ENCODE peak calls at places on chromosome 12, in ten cellular contexts. One of them, this sample, is unnamed.

GRCh38 chr12:60072911-60073310 is 477.1 kb downstream of the SLC16A7 start:
- DNase-seq in stimulated activated CD4-positive, alpha-beta T cell treated with anti-CD3 and anti-CD28 coated beads, Interleukin-4, amount 100 ng/mL, for 4 hours: no peak
- DNase-seq in fibroblast of the aortic adventitia: peak; percentile 55
- DNase-seq in activated CD8-positive, alpha-beta memory T cell treated with anti-CD3 and anti-CD28 coated beads for 24 hours: no peak
- DNase-seq in GDM1: no peak
- DNase-seq in A549: no peak
- DNase-seq in lung: no peak
- DNase-seq in heart right ventricle: no peak
- DNase-seq in fibroblast of pulmonary artery: peak; percentile 6
- DNase-seq in activated CD4-positive, alpha-beta T cell treated with anti-CD3 and anti-CD28 coated beads for 48 hours: no peak
- DNase-seq in this sample: no peak

GRCh38 chr12:52222692-52223091 is 10.4 kb upstream of the KRT7 start:
- DNase-seq in stimulated activated CD4-positive, alpha-beta T cell treated with anti-CD3 and anti-CD28 coated beads, Interleukin-4, amount 100 ng/mL, for 4 hours: no peak
- DNase-seq in fibroblast of the aortic adventitia: no peak
- DNase-seq in activated CD8-positive, alpha-beta memory T cell treated with anti-CD3 and anti-CD28 coated beads for 24 hours: no peak
- DNase-seq in GDM1: no peak
- DNase-seq in A549: no peak
- DNase-seq in lung: no peak
- DNase-seq in heart right ventricle: no peak
- DNase-seq in fibroblast of pulmonary artery: no peak
- DNase-seq in activated CD4-positive, alpha-beta T cell treated with anti-CD3 and anti-CD28 coated beads for 48 hours: no peak
- DNase-seq in this sample: no peak

GRCh38 chr12:32134144-32134888 is 27.7 kb downstream of the BICD1 start:
- DNase-seq in stimulated activated CD4-positive, alpha-beta T cell treated with anti-CD3 and anti-CD28 coated beads, Interleukin-4, amount 100 ng/mL, for 4 hours: peak; percentile 16
- DNase-seq in fibroblast of the aortic adventitia: peak; percentile 72
- DNase-seq in activated CD8-positive, alpha-beta memory T cell treated with anti-CD3 and anti-CD28 coated beads for 24 hours: peak; percentile 67
- DNase-seq in GDM1: peak; percentile 8
- DNase-seq in A549: no peak
- DNase-seq in lung: no peak
- DNase-seq in heart right ventricle: no peak
- DNase-seq in fibroblast of pulmonary artery: peak; percentile 59
- DNase-seq in activated CD4-positive, alpha-beta T cell treated with anti-CD3 and anti-CD28 coated beads for 48 hours: peak; percentile 81
- DNase-seq in this sample: no peak

GRCh38 chr12:55034218-55034617 is 14.4 kb downstream of the NEUROD4 start:
- DNase-seq in stimulated activated CD4-positive, alpha-beta T cell treated with anti-CD3 and anti-CD28 coated beads, Interleukin-4, amount 100 ng/mL, for 4 hours: no peak
- DNase-seq in fibroblast of the aortic adventitia: no peak
- DNase-seq in activated CD8-positive, alpha-beta memory T cell treated with anti-CD3 and anti-CD28 coated beads for 24 hours: no peak
- DNase-seq in GDM1: no peak
- DNase-seq in A549: no peak
- DNase-seq in lung: no peak
- DNase-seq in heart right ventricle: no peak
- DNase-seq in fibroblast of pulmonary artery: no peak
- DNase-seq in activated CD4-positive, alpha-beta T cell treated with anti-CD3 and anti-CD28 coated beads for 48 hours: no peak
- DNase-seq in this sample: no peak

GRCh38 chr12:121843236-121843982 is 15.2 kb downstream of the HPD start:
- DNase-seq in stimulated activated CD4-positive, alpha-beta T cell treated with anti-CD3 and anti-CD28 coated beads, Interleukin-4, amount 100 ng/mL, for 4 hours: no peak
- DNase-seq in fibroblast of the aortic adventitia: no peak
- DNase-seq in activated CD8-positive, alpha-beta memory T cell treated with anti-CD3 and anti-CD28 coated beads for 24 hours: no peak
- DNase-seq in GDM1: no peak
- DNase-seq in A549: no peak
- DNase-seq in lung: no peak
- DNase-seq in heart right ventricle: no peak
- DNase-seq in fibroblast of pulmonary artery: no peak
- DNase-seq in activated CD4-positive, alpha-beta T cell treated with anti-CD3 and anti-CD28 coated beads for 48 hours: no peak
- DNase-seq in this sample: no peak

GRCh38 chr12:40170593-40170992 is 54.2 kb upstream of the LRRK2 start:
- DNase-seq in stimulated activated CD4-positive, alpha-beta T cell treated with anti-CD3 and anti-CD28 coated beads, Interleukin-4, amount 100 ng/mL, for 4 hours: no peak
- DNase-seq in fibroblast of the aortic adventitia: no peak
- DNase-seq in activated CD8-positive, alpha-beta memory T cell treated with anti-CD3 and anti-CD28 coated beads for 24 hours: no peak
- DNase-seq in GDM1: no peak
- DNase-seq in A549: no peak
- DNase-seq in lung: peak; percentile 64
- DNase-seq in heart right ventricle: no peak
- DNase-seq in fibroblast of pulmonary artery: no peak
- DNase-seq in activated CD4-positive, alpha-beta T cell treated with anti-CD3 and anti-CD28 coated beads for 48 hours: no peak
- DNase-seq in this sample: no peak

GRCh38 chr12:115882941-115883340 is 394.6 kb downstream of the MED13L start:
- DNase-seq in stimulated activated CD4-positive, alpha-beta T cell treated with anti-CD3 and anti-CD28 coated beads, Interleukin-4, amount 100 ng/mL, for 4 hours: no peak
- DNase-seq in fibroblast of the aortic adventitia: no peak
- DNase-seq in activated CD8-positive, alpha-beta memory T cell treated with anti-CD3 and anti-CD28 coated beads for 24 hours: no peak
- DNase-seq in GDM1: no peak
- DNase-seq in A549: no peak
- DNase-seq in lung: no peak
- DNase-seq in heart right ventricle: no peak
- DNase-seq in fibroblast of pulmonary artery: no peak
- DNase-seq in activated CD4-positive, alpha-beta T cell treated with anti-CD3 and anti-CD28 coated beads for 48 hours: no peak
- DNase-seq in this sample: no peak

GRCh38 chr12:6183689-6184441 is 16.3 kb upstream of the CD9 start:
- DNase-seq in stimulated activated CD4-positive, alpha-beta T cell treated with anti-CD3 and anti-CD28 coated beads, Interleukin-4, amount 100 ng/mL, for 4 hours: no peak
- DNase-seq in fibroblast of the aortic adventitia: peak; percentile 86
- DNase-seq in activated CD8-positive, alpha-beta memory T cell treated with anti-CD3 and anti-CD28 coated beads for 24 hours: no peak
- DNase-seq in GDM1: no peak
- DNase-seq in A549: no peak
- DNase-seq in lung: no peak
- DNase-seq in heart right ventricle: no peak
- DNase-seq in fibroblast of pulmonary artery: peak; percentile 81
- DNase-seq in activated CD4-positive, alpha-beta T cell treated with anti-CD3 and anti-CD28 coated beads for 48 hours: no peak
- DNase-seq in this sample: no peak

GRCh38 chr12:127588224-127588623 is 678.7 kb upstream of the TMEM132C start:
- DNase-seq in stimulated activated CD4-positive, alpha-beta T cell treated with anti-CD3 and anti-CD28 coated beads, Interleukin-4, amount 100 ng/mL, for 4 hours: no peak
- DNase-seq in fibroblast of the aortic adventitia: peak; percentile 97
- DNase-seq in activated CD8-positive, alpha-beta memory T cell treated with anti-CD3 and anti-CD28 coated beads for 24 hours: no peak
- DNase-seq in GDM1: no peak
- DNase-seq in A549: no peak
- DNase-seq in lung: no peak
- DNase-seq in heart right ventricle: no peak
- DNase-seq in fibroblast of pulmonary artery: peak; percentile 69
- DNase-seq in activated CD4-positive, alpha-beta T cell treated with anti-CD3 and anti-CD28 coated beads for 48 hours: no peak
- DNase-seq in this sample: no peak

GRCh38 chr12:7142057-7142644 is 12.0 kb downstream of the CLSTN3 start:
- DNase-seq in stimulated activated CD4-positive, alpha-beta T cell treated with anti-CD3 and anti-CD28 coated beads, Interleukin-4, amount 100 ng/mL, for 4 hours: peak; percentile 41
- DNase-seq in fibroblast of the aortic adventitia: peak; percentile 56
- DNase-seq in activated CD8-positive, alpha-beta memory T cell treated with anti-CD3 and anti-CD28 coated beads for 24 hours: peak; percentile 79
- DNase-seq in GDM1: peak; percentile 54
- DNase-seq in A549: peak; percentile 59
- DNase-seq in lung: peak; percentile 63
- DNase-seq in heart right ventricle: no peak
- DNase-seq in fibroblast of pulmonary artery: peak; percentile 65
- DNase-seq in activated CD4-positive, alpha-beta T cell treated with anti-CD3 and anti-CD28 coated beads for 48 hours: peak; percentile 74
- DNase-seq in this sample: no peak

GRCh38 chr12:120826335-120826734 is 77.8 kb downstream of the SPPL3 start:
- DNase-seq in stimulated activated CD4-positive, alpha-beta T cell treated with anti-CD3 and anti-CD28 coated beads, Interleukin-4, amount 100 ng/mL, for 4 hours: no peak
- DNase-seq in fibroblast of the aortic adventitia: no peak
- DNase-seq in activated CD8-positive, alpha-beta memory T cell treated with anti-CD3 and anti-CD28 coated beads for 24 hours: no peak
- DNase-seq in GDM1: no peak
- DNase-seq in A549: no peak
- DNase-seq in lung: no peak
- DNase-seq in heart right ventricle: no peak
- DNase-seq in fibroblast of pulmonary artery: no peak
- DNase-seq in activated CD4-positive, alpha-beta T cell treated with anti-CD3 and anti-CD28 coated beads for 48 hours: no peak
- DNase-seq in this sample: no peak

GRCh38 chr12:100031821-100032220 is 47.1 kb upstream of the ANKS1B start:
- DNase-seq in stimulated activated CD4-positive, alpha-beta T cell treated with anti-CD3 and anti-CD28 coated beads, Interleukin-4, amount 100 ng/mL, for 4 hours: no peak
- DNase-seq in fibroblast of the aortic adventitia: peak; percentile 30
- DNase-seq in activated CD8-positive, alpha-beta memory T cell treated with anti-CD3 and anti-CD28 coated beads for 24 hours: no peak
- DNase-seq in GDM1: no peak
- DNase-seq in A549: no peak
- DNase-seq in lung: no peak
- DNase-seq in heart right ventricle: no peak
- DNase-seq in fibroblast of pulmonary artery: no peak
- DNase-seq in activated CD4-positive, alpha-beta T cell treated with anti-CD3 and anti-CD28 coated beads for 48 hours: no peak
- DNase-seq in this sample: no peak

GRCh38 chr12:113359133-113359938 is 949 bp downstream of the PLBD2 start:
- DNase-seq in stimulated activated CD4-positive, alpha-beta T cell treated with anti-CD3 and anti-CD28 coated beads, Interleukin-4, amount 100 ng/mL, for 4 hours: no peak
- DNase-seq in fibroblast of the aortic adventitia: peak; percentile 56
- DNase-seq in activated CD8-positive, alpha-beta memory T cell treated with anti-CD3 and anti-CD28 coated beads for 24 hours: peak; percentile 60
- DNase-seq in GDM1: no peak
- DNase-seq in A549: no peak
- DNase-seq in lung: peak; percentile 39
- DNase-seq in heart right ventricle: peak; percentile 58
- DNase-seq in fibroblast of pulmonary artery: peak; percentile 36
- DNase-seq in activated CD4-positive, alpha-beta T cell treated with anti-CD3 and anti-CD28 coated beads for 48 hours: no peak
- DNase-seq in this sample: peak; percentile 17

GRCh38 chr12:104750061-104750460 is 208.0 kb downstream of the SLC41A2 start:
- DNase-seq in stimulated activated CD4-positive, alpha-beta T cell treated with anti-CD3 and anti-CD28 coated beads, Interleukin-4, amount 100 ng/mL, for 4 hours: no peak
- DNase-seq in fibroblast of the aortic adventitia: peak; percentile 13
- DNase-seq in activated CD8-positive, alpha-beta memory T cell treated with anti-CD3 and anti-CD28 coated beads for 24 hours: peak; percentile 41
- DNase-seq in GDM1: peak; percentile 75
- DNase-seq in A549: no peak
- DNase-seq in lung: peak; percentile 47
- DNase-seq in heart right ventricle: no peak
- DNase-seq in fibroblast of pulmonary artery: no peak
- DNase-seq in activated CD4-positive, alpha-beta T cell treated with anti-CD3 and anti-CD28 coated beads for 48 hours: no peak
- DNase-seq in this sample: no peak

GRCh38 chr12:64992641-64993040 is 128.5 kb downstream of the WIF1 start:
- DNase-seq in stimulated activated CD4-positive, alpha-beta T cell treated with anti-CD3 and anti-CD28 coated beads, Interleukin-4, amount 100 ng/mL, for 4 hours: no peak
- DNase-seq in fibroblast of the aortic adventitia: no peak
- DNase-seq in activated CD8-positive, alpha-beta memory T cell treated with anti-CD3 and anti-CD28 coated beads for 24 hours: no peak
- DNase-seq in GDM1: no peak
- DNase-seq in A549: no peak
- DNase-seq in lung: no peak
- DNase-seq in heart right ventricle: no peak
- DNase-seq in fibroblast of pulmonary artery: no peak
- DNase-seq in activated CD4-positive, alpha-beta T cell treated with anti-CD3 and anti-CD28 coated beads for 48 hours: no peak
- DNase-seq in this sample: no peak

GRCh38 chr12:93048646-93049045 is 119.6 kb upstream of the EEA1 start:
- DNase-seq in stimulated activated CD4-positive, alpha-beta T cell treated with anti-CD3 and anti-CD28 coated beads, Interleukin-4, amount 100 ng/mL, for 4 hours: no peak
- DNase-seq in fibroblast of the aortic adventitia: no peak
- DNase-seq in activated CD8-positive, alpha-beta memory T cell treated with anti-CD3 and anti-CD28 coated beads for 24 hours: no peak
- DNase-seq in GDM1: no peak
- DNase-seq in A549: no peak
- DNase-seq in lung: no peak
- DNase-seq in heart right ventricle: no peak
- DNase-seq in fibroblast of pulmonary artery: no peak
- DNase-seq in activated CD4-positive, alpha-beta T cell treated with anti-CD3 and anti-CD28 coated beads for 48 hours: no peak
- DNase-seq in this sample: no peak